ENCODE peak calls at places on chromosome 17, in four cellular contexts. One of them, this sample, is unnamed.

GRCh38 chr17:80791758-80792284 is 199.8 kb upstream of the CHMP6 start:
- DNase-seq in lower leg skin: peak
- DNase-seq in tibial nerve: peak
- DNase-seq in activated CD8-positive, alpha-beta T cell treated with anti-CD3 and anti-CD28 coated beads for 36 hours: peak
- DNase-seq in this sample: peak

GRCh38 chr17:17944253-17944652 is 27.9 kb downstream of the TOM1L2 start:
- DNase-seq in lower leg skin: no peak
- DNase-seq in activated CD8-positive, alpha-beta T cell treated with anti-CD3 and anti-CD28 coated beads for 36 hours: no peak
- DNase-seq in tibial nerve: no peak
- DNase-seq in this sample: peak

GRCh38 chr17:36072431-36073121 is 8.5 kb downstream of the CCL18 start:
- DNase-seq in activated CD8-positive, alpha-beta T cell treated with anti-CD3 and anti-CD28 coated beads for 36 hours: peak
- DNase-seq in lower leg skin: no peak
- DNase-seq in tibial nerve: peak
- DNase-seq in this sample: peak

GRCh38 chr17:29163563-29163962 is 16.6 kb downstream of the MYO18A start:
- DNase-seq in tibial nerve: no peak
- DNase-seq in lower leg skin: no peak
- DNase-seq in activated CD8-positive, alpha-beta T cell treated with anti-CD3 and anti-CD28 coated beads for 36 hours: no peak
- DNase-seq in this sample: no peak

GRCh38 chr17:27956601-27957445 is 63.7 kb upstream of the LYRM9 start:
- DNase-seq in lower leg skin: no peak
- DNase-seq in activated CD8-positive, alpha-beta T cell treated with anti-CD3 and anti-CD28 coated beads for 36 hours: no peak
- DNase-seq in tibial nerve: no peak
- DNase-seq in this sample: peak

GRCh38 chr17:16455997-16456769 is 35.8 kb downstream of the LRRC75A start:
- DNase-seq in lower leg skin: no peak
- DNase-seq in activated CD8-positive, alpha-beta T cell treated with anti-CD3 and anti-CD28 coated beads for 36 hours: no peak
- DNase-seq in tibial nerve: no peak
- DNase-seq in this sample: no peak

GRCh38 chr17:7593296-7593695 is 3.4 kb upstream of the SOX15 start:
- DNase-seq in lower leg skin: no peak
- DNase-seq in activated CD8-positive, alpha-beta T cell treated with anti-CD3 and anti-CD28 coated beads for 36 hours: no peak
- DNase-seq in tibial nerve: no peak
- DNase-seq in this sample: no peak

GRCh38 chr17:67682196-67682595 is 35.5 kb upstream of the NOL11 start:
- DNase-seq in lower leg skin: peak
- DNase-seq in activated CD8-positive, alpha-beta T cell treated with anti-CD3 and anti-CD28 coated beads for 36 hours: no peak
- DNase-seq in tibial nerve: no peak
- DNase-seq in this sample: no peak

GRCh38 chr17:61783120-61783519 is 80.2 kb downstream of the BRIP1 start:
- DNase-seq in lower leg skin: no peak
- DNase-seq in activated CD8-positive, alpha-beta T cell treated with anti-CD3 and anti-CD28 coated beads for 36 hours: no peak
- DNase-seq in tibial nerve: no peak
- DNase-seq in this sample: no peak

GRCh38 chr17:81565231-81565630 is 13.1 kb upstream of the FAAP100 start:
- DNase-seq in tibial nerve: no peak
- DNase-seq in activated CD8-positive, alpha-beta T cell treated with anti-CD3 and anti-CD28 coated beads for 36 hours: no peak
- DNase-seq in lower leg skin: no peak
- DNase-seq in this sample: no peak

DNA sequence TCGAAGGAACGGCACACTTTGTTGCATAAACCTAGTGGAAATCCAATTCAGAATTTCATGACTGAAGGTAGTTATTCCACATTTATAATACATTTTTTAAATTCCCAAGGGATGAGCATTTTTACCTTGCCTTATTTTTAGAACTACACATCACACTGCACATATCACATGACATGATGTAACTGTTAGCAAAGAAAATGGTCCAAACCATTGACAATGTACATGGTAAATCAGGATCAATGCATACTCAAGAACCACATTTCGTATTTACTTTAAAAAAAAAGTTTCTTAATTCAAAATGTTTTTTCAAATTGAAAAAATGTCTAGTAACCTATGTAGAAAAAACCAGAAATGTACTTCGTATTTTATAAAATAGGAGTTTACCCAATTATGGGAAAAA is 2.5 kb downstream of the KANSL1 start:
- DNase-seq in activated CD8-positive, alpha-beta T cell treated with anti-CD3 and anti-CD28 coated beads for 36 hours: no peak
- DNase-seq in tibial nerve: no peak
- DNase-seq in lower leg skin: no peak
- DNase-seq in this sample: no peak
- TF ChIP-seq CTCF in activated CD8-positive, alpha-beta T cell treated with anti-CD3 and anti-CD28 coated beads for 36 hours: no peak
- TF ChIP-seq CTCF in tibial nerve: no peak
- TF ChIP-seq CTCF in lower leg skin: no peak
- TF ChIP-seq CTCF in this sample: no peak

GRCh38 chr17:73929860-73930430 is 273.5 kb upstream of the RPL38 start:
- DNase-seq in lower leg skin: peak
- DNase-seq in activated CD8-positive, alpha-beta T cell treated with anti-CD3 and anti-CD28 coated beads for 36 hours: no peak
- DNase-seq in tibial nerve: no peak
- DNase-seq in this sample: no peak
- TF ChIP-seq CTCF in lower leg skin: no peak
- TF ChIP-seq CTCF in activated CD8-positive, alpha-beta T cell treated with anti-CD3 and anti-CD28 coated beads for 36 hours: no peak
- TF ChIP-seq CTCF in tibial nerve: no peak
- TF ChIP-seq CTCF in this sample: peak

GRCh38 chr17:56231693-56232092 is 78.4 kb downstream of the ANKFN1 start:
- DNase-seq in tibial nerve: no peak
- DNase-seq in activated CD8-positive, alpha-beta T cell treated with anti-CD3 and anti-CD28 coated beads for 36 hours: no peak
- DNase-seq in lower leg skin: no peak
- DNase-seq in this sample: no peak
- TF ChIP-seq CTCF in tibial nerve: no peak
- TF ChIP-seq CTCF in activated CD8-positive, alpha-beta T cell treated with anti-CD3 and anti-CD28 coated beads for 36 hours: no peak
- TF ChIP-seq CTCF in lower leg skin: no peak
- TF ChIP-seq CTCF in this sample: peak

GRCh38 chr17:1830288-1830687 is 483 bp downstream of the RPA1 start:
- DNase-seq in activated CD8-positive, alpha-beta T cell treated with anti-CD3 and anti-CD28 coated beads for 36 hours: peak
- DNase-seq in lower leg skin: no peak
- DNase-seq in tibial nerve: no peak
- DNase-seq in this sample: no peak

GRCh38 chr17:1829189-1829578 is 518 bp downstream of the SMYD4 start:
- DNase-seq in tibial nerve: no peak
- DNase-seq in activated CD8-positive, alpha-beta T cell treated with anti-CD3 and anti-CD28 coated beads for 36 hours: peak
- DNase-seq in lower leg skin: no peak
- DNase-seq in this sample: no peak

GRCh38 chr17:1834378-1835149 is 4.8 kb downstream of the RPA1 start:
- DNase-seq in lower leg skin: no peak
- DNase-seq in tibial nerve: no peak
- DNase-seq in activated CD8-positive, alpha-beta T cell treated with anti-CD3 and anti-CD28 coated beads for 36 hours: peak
- DNase-seq in this sample: no peak

GRCh38 chr17:1829579-1830257 is at the start of the genes RPA1 and SMYD4:
- DNase-seq in lower leg skin: peak
- DNase-seq in activated CD8-positive, alpha-beta T cell treated with anti-CD3 and anti-CD28 coated beads for 36 hours: peak
- DNase-seq in tibial nerve: peak
- DNase-seq in this sample: peak
- TF ChIP-seq CTCF in lower leg skin: no peak
- TF ChIP-seq CTCF in activated CD8-positive, alpha-beta T cell treated with anti-CD3 and anti-CD28 coated beads for 36 hours: no peak
- TF ChIP-seq CTCF in tibial nerve: no peak
- TF ChIP-seq CTCF in this sample: no peak

DNA sequence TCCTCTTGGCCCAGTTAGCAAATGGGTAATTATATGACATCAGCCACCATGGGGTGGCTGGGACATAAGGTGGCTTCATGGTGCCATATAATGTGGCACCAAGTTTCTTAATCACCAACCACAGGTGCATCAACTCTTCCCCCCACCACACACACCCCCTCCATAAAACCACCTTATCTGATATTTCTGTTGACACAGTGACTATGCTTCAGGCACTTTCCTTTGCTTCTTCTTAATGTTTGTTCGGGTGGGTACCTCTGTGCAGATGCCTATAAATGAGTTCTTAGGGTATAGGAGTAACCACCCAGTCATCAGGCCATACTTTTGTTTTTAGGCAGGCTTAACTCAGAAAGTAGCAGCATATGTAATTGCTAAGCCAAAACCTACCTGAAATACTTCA is 29.5 kb downstream of the RNF43 start:
- DNase-seq in tibial nerve: no peak
- DNase-seq in lower leg skin: no peak
- DNase-seq in activated CD8-positive, alpha-beta T cell treated with anti-CD3 and anti-CD28 coated beads for 36 hours: peak
- DNase-seq in this sample: peak
- TF ChIP-seq CTCF in tibial nerve: no peak
- TF ChIP-seq CTCF in lower leg skin: no peak
- TF ChIP-seq CTCF in activated CD8-positive, alpha-beta T cell treated with anti-CD3 and anti-CD28 coated beads for 36 hours: no peak
- TF ChIP-seq CTCF in this sample: no peak

DNA sequence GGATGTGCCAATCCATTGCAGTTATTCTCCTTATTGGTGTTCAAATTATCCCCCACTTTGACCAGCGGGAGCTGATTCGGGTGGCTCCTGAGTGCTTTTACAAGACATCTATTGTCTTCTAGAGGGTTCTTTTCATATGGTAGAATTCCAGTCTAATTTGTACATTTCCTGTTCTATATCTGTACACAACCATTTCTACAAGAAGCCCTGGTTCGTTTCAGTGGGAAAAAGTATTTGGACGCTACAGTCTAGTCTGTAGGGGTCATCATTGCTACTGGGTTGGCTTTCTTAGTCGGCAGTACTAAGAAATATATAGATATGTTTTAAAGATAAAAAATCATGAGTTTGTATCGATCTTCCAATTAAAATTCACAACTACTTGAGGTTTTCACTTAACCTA is 262.6 kb downstream of the MAP2K6 start:
- DNase-seq in activated CD8-positive, alpha-beta T cell treated with anti-CD3 and anti-CD28 coated beads for 36 hours: no peak
- DNase-seq in tibial nerve: no peak
- DNase-seq in lower leg skin: no peak
- DNase-seq in this sample: no peak
- TF ChIP-seq CTCF in activated CD8-positive, alpha-beta T cell treated with anti-CD3 and anti-CD28 coated beads for 36 hours: no peak
- TF ChIP-seq CTCF in tibial nerve: no peak
- TF ChIP-seq CTCF in lower leg skin: no peak
- TF ChIP-seq CTCF in this sample: peak

GRCh38 chr17:43690624-43691316 is 29.0 kb upstream of the MEOX1 start:
- DNase-seq in lower leg skin: no peak
- DNase-seq in tibial nerve: no peak
- DNase-seq in activated CD8-positive, alpha-beta T cell treated with anti-CD3 and anti-CD28 coated beads for 36 hours: no peak
- DNase-seq in this sample: no peak
- TF ChIP-seq CTCF in lower leg skin: no peak
- TF ChIP-seq CTCF in tibial nerve: no peak
- TF ChIP-seq CTCF in activated CD8-positive, alpha-beta T cell treated with anti-CD3 and anti-CD28 coated beads for 36 hours: no peak
- TF ChIP-seq CTCF in this sample: no peak